ENCODE peak calls at places on chromosomes 12 and 14, in six cellular contexts. E is GM12878, A is K562, T is H1, U is GM12891, K is HepG2. I is an unnamed sample.

GRCh38 chr12:65643171-65643570 is 181.1 kb upstream of the HMGA2 start:
- DNase-seq in E (no peak), A (no peak), T (no peak), U (no peak), K (no peak), I (no peak)

GRCh38 chr14:21997300-21997699 is 323.7 kb upstream of the OR4E1 start:
- DNase-seq in E (no peak), A (no peak), T (no peak), U (no peak), K (peak; percentile 43), I (no peak)

GRCh38 chr14:100533647-100534485 is 53.4 kb downstream of the BEGAIN start:
- DNase-seq in E (no peak), A (no peak), T (no peak), U (peak; percentile 12), K (no peak), I (peak; percentile 5)

GRCh38 chr14:105939810-105940508 is 413.6 kb downstream of the TMEM121 start:
- DNase-seq in E (no peak), A (no peak), T (no peak), U (no peak), K (no peak), I (no peak)

GRCh38 chr12:26691234-26691970 is 141.6 kb downstream of the ITPR2 start:
- DNase-seq in E (no peak), A (peak; percentile 52), T (peak; percentile 51), U (no peak), K (peak; percentile 24), I (no peak)

GRCh38 chr14:103880334-103880985 is 33.1 kb upstream of the PPP1R13B start:
- DNase-seq in E (no peak), A (no peak), T (no peak), U (no peak), K (no peak), I (no peak)

GRCh38 chr14:29271669-29272068 is 505.1 kb downstream of the FOXG1 start:
- DNase-seq in E (no peak), A (no peak), T (no peak), U (no peak), K (no peak), I (no peak)

GRCh38 chr14:32576088-32576795 is 247.1 kb downstream of the AKAP6 start:
- DNase-seq in E (no peak), A (peak; percentile 49), T (no peak), U (no peak), K (peak; percentile 73), I (no peak)

GRCh38 chr12:106246891-106247730 is 709 bp downstream of the CKAP4 start:
- DNase-seq in E (no peak), A (peak; percentile 39), T (no peak), U (peak; percentile 53), K (no peak), I (peak; percentile 60)

GRCh38 chr12:43333650-43334043 is 218.4 kb downstream of the ADAMTS20 start:
- DNase-seq in E (no peak), A (no peak), T (no peak), U (no peak), K (no peak), I (no peak)

GRCh38 chr14:104554088-104554607 is 25.4 kb upstream of the C14orf180 start:
- DNase-seq in E (no peak), A (no peak), T (no peak), U (no peak), K (no peak), I (peak; percentile 16)

GRCh38 chr12:130715996-130716917 is at the start of gene RIMBP2:
- DNase-seq in E (no peak), A (no peak), T (no peak), U (no peak), K (no peak), I (no peak)

GRCh38 chr12:54296393-54297121 is 4.3 kb downstream of the NFE2 start:
- DNase-seq in E (no peak), A (no peak), T (no peak), U (no peak), K (no peak), I (no peak)

GRCh38 chr12:54294914-54295566 is 5.8 kb downstream of the NFE2 start:
- DNase-seq in E (no peak), A (no peak), T (no peak), U (no peak), K (no peak), I (no peak)

GRCh38 chr12:54294152-54294913 is 6.5 kb downstream of the NFE2 start:
- DNase-seq in E (no peak), A (peak; percentile 81), T (no peak), U (peak; percentile 55), K (peak; percentile 89), I (peak; percentile 66)

GRCh38 chr12:54292931-54293241 is 7.9 kb downstream of the NFE2 start:
- DNase-seq in E (no peak), A (peak; percentile 5), T (no peak), U (no peak), K (no peak), I (no peak)

GRCh38 chr12:54292083-54292930 is 8.5 kb downstream of the NFE2 start:
- DNase-seq in E (no peak), A (peak; percentile 53), T (no peak), U (no peak), K (no peak), I (no peak)
- TF ChIP-seq POLR2AphosphoS5 in E (no peak), A (no peak), T (no peak), U (no peak), K (no peak), I (no peak)

GRCh38 chr12:107405436-107405835 is 280.2 kb upstream of the PWP1 start:
- DNase-seq in E (no peak), A (no peak), T (no peak), U (no peak), K (no peak), I (no peak)
- TF ChIP-seq TAF1 in E (no peak), A (no peak), T (no peak), U (no peak), K (no peak), I (no peak)

GRCh38 chr14:68250950-68251765 is 431.6 kb downstream of the RAD51B start:
- DNase-seq in E (no peak), A (no peak), T (no peak), U (no peak), K (no peak), I (no peak)
- TF ChIP-seq POLR2A in E (no peak), A (no peak), T (no peak), U (no peak), K (no peak), I (no peak)

GRCh38 chr12:87283111-87283510 is 746.1 kb downstream of the C12orf50 start:
- DNase-seq in E (no peak), A (no peak), T (no peak), U (no peak), K (no peak), I (no peak)

GRCh38 chr12:87280356-87280755 is 748.8 kb downstream of the C12orf50 start:
- DNase-seq in E (peak; percentile 21), A (no peak), T (no peak), U (no peak), K (no peak), I (no peak)

GRCh38 chr12:87280893-87281292 is 748.3 kb downstream of the C12orf50 start:
- DNase-seq in E (no peak), A (no peak), T (no peak), U (no peak), K (no peak), I (no peak)
- TF ChIP-seq POLR2AphosphoS5 in E (no peak), A (no peak), T (no peak), U (no peak), K (no peak), I (no peak)

I was measured in GM12892.